ENCODE peak calls at places on chromosome 13, in nine cellular contexts. S is AG09309; A is epithelial cell of esophagus; O is B cell; H is BJ; X is activated naive CD8-positive, alpha-beta T cell treated with anti-CD3 and anti-CD28 coated beads, Interleukin-2, amount 10 ng/mL, durations not matched to agents 7 days and 5 days; E is GM04503; L is activated T-helper 1 cell treated with Interleukin-2 at 50 U/mL for 16 hours; I is T-cell. D is an unnamed sample.

GRCh38 chr13:45368571-45368970 is 27.6 kb upstream of the TPT1 start:
- DNase-seq in S (no peak), A (peak; percentile 70), O (no peak), H (no peak), X (no peak), E (no peak), L (no peak), I (no peak), D (peak; percentile 5)

GRCh38 chr13:22332411-22332810 is 661.5 kb downstream of the FGF9 start:
- DNase-seq in S (no peak), A (no peak), O (no peak), H (no peak), X (no peak), E (no peak), L (no peak), I (no peak), D (no peak)

GRCh38 chr13:97810152-97810551 is 143.3 kb upstream of the IPO5 start:
- DNase-seq in S (no peak), A (peak; percentile 18), O (no peak), H (no peak), X (no peak), E (no peak), L (no peak), I (no peak), D (no peak)

GRCh38 chr13:36325912-36326311 is 20.3 kb downstream of the SPART start:
- DNase-seq in S (no peak), A (no peak), O (no peak), H (no peak), X (no peak), E (no peak), L (no peak), I (no peak), D (no peak)

GRCh38 chr13:30429721-30430694 is 7.7 kb downstream of the UBE2L5 start:
- DNase-seq in S (peak; percentile 80), A (peak; percentile 94), O (no peak), H (peak; percentile 64), X (no peak), E (no peak), L (no peak), I (no peak), D (no peak)

GRCh38 chr13:74306496-74306895 is 172.3 kb upstream of the KLF12 start:
- DNase-seq in S (no peak), A (no peak), O (no peak), H (no peak), X (no peak), E (no peak), L (no peak), I (no peak), D (no peak)

GRCh38 chr13:24033527-24034302 is 126.8 kb upstream of the SPATA13 start:
- DNase-seq in S (peak; percentile 74), A (no peak), O (no peak), H (peak; percentile 59), X (no peak), E (peak; percentile 79), L (no peak), I (no peak), D (no peak)

GRCh38 chr13:43848250-43848649 is 31.3 kb downstream of the CCDC122 start:
- DNase-seq in S (peak; percentile 72), A (peak; percentile 41), O (no peak), H (peak; percentile 20), X (no peak), E (peak; percentile 65), L (no peak), I (no peak), D (no peak)

GRCh38 chr13:62747152-62747551 is 1331.5 kb upstream of the PCDH20 start:
- DNase-seq in S (no peak), A (no peak), O (no peak), H (no peak), X (no peak), E (no peak), L (no peak), I (no peak), D (no peak)

GRCh38 chr13:23966691-23967615 is 69.7 kb upstream of the C1QTNF9B start:
- DNase-seq in S (no peak), A (no peak), O (no peak), H (no peak), X (no peak), E (no peak), L (no peak), I (no peak), D (no peak)

GRCh38 chr13:94322925-94323324 is 156.6 kb downstream of the DCT start:
- DNase-seq in S (no peak), A (no peak), O (no peak), H (no peak), X (no peak), E (no peak), L (no peak), I (no peak), D (no peak)

GRCh38 chr13:75931116-75931515 is 295.0 kb downstream of the LMO7 start:
- DNase-seq in S (no peak), A (no peak), O (no peak), H (no peak), X (no peak), E (no peak), L (no peak), I (no peak), D (no peak)

D was measured in RWPE2.